ENCODE peak calls at places on chromosome 7, in five cellular contexts. Z is GM12878, S is K562, Y is HepG2, R is upper lobe of left lung. H is an unnamed sample.

GRCh38 chr7:39421251-39421650 is 145.0 kb upstream of the YAE1 start:
- ATAC-seq in Z (no peak), Y (no peak), R (no peak), S (no peak), H (no peak)

GRCh38 chr7:131072505-131073091 is 255.1 kb upstream of the MKLN1 start:
- ATAC-seq in S (peak; percentile 79), Z (peak; percentile 8), Y (no peak), R (peak; percentile 74), H (no peak)

GRCh38 chr7:93232673-93233018 is 480 bp downstream of the VPS50 start:
- ATAC-seq in Y (peak; percentile 50), Z (peak; percentile 9), S (peak; percentile 35), R (no peak), H (no peak)

GRCh38 chr7:83301416-83301815 is 138.7 kb upstream of the PCLO start:
- ATAC-seq in Y (no peak), S (no peak), R (no peak), Z (no peak), H (no peak)

GRCh38 chr7:137933270-137934017 is 68.4 kb downstream of the CREB3L2 start:
- ATAC-seq in R (no peak), S (peak; percentile 73), Z (no peak), Y (no peak), H (peak; percentile 67)

GRCh38 chr7:155731375-155731774 is 80.9 kb downstream of the SHH start:
- ATAC-seq in Y (no peak), R (no peak), Z (no peak), S (no peak), H (no peak)

GRCh38 chr7:112080441-112080840 is 125.8 kb downstream of the DOCK4 start:
- ATAC-seq in S (no peak), Z (peak; percentile 96), Y (no peak), R (peak; percentile 85), H (peak; percentile 68)

GRCh38 chr7:9226500-9226899 is 793.1 kb downstream of the NXPH1 start:
- ATAC-seq in Y (no peak), S (no peak), Z (no peak), R (no peak), H (no peak)

GRCh38 chr7:70761711-70762328 is 370.1 kb upstream of the GALNT17 start:
- ATAC-seq in Y (no peak), Z (peak; percentile 34), S (no peak), R (no peak), H (no peak)

GRCh38 chr7:138308116-138308515 is 151.9 kb upstream of the TRIM24 start:
- ATAC-seq in S (no peak), Z (no peak), R (no peak), Y (no peak), H (no peak)

GRCh38 chr7:69749994-69750393 is 151.7 kb downstream of the AUTS2 start:
- ATAC-seq in S (no peak), Z (peak; percentile 91), Y (no peak), R (no peak), H (no peak)

GRCh38 chr7:25854059-25854458 is 297.9 kb upstream of the NFE2L3 start:
- ATAC-seq in R (no peak), S (no peak), Y (no peak), Z (no peak), H (no peak)

GRCh38 chr7:11620822-11621395 is 211.1 kb downstream of the THSD7A start:
- ATAC-seq in Y (no peak), Z (no peak), S (no peak), R (no peak), H (no peak)
- TF ChIP-seq EP300 in Y (no peak), Z (no peak), S (no peak), R (no peak), H (no peak)

DNA sequence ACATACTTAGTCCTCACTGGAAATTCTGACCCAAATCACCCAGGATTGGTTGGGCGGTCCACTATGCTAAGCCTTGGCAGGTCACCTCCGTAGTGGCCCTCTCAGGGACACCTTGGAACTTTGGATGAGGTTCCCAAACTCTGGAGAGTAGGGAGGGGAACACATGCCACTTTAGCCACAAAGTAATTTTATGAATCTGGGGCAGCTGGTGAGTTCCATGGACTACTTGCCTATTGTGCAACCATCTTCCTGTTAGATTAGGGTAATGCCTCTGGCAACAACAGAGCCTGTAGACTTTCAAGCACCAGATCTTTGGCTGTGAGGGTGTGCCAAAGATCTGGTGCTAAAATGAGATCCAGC is 77.7 kb downstream of the ITGB8 start:
- ATAC-seq in R (peak; percentile 76), Z (no peak), Y (no peak), S (no peak), H (peak; percentile 50)
- TF ChIP-seq POLR2AphosphoS5 in R (peak; percentile 18), Z (no peak), Y (no peak), S (no peak), H (peak; percentile 38)

DNA sequence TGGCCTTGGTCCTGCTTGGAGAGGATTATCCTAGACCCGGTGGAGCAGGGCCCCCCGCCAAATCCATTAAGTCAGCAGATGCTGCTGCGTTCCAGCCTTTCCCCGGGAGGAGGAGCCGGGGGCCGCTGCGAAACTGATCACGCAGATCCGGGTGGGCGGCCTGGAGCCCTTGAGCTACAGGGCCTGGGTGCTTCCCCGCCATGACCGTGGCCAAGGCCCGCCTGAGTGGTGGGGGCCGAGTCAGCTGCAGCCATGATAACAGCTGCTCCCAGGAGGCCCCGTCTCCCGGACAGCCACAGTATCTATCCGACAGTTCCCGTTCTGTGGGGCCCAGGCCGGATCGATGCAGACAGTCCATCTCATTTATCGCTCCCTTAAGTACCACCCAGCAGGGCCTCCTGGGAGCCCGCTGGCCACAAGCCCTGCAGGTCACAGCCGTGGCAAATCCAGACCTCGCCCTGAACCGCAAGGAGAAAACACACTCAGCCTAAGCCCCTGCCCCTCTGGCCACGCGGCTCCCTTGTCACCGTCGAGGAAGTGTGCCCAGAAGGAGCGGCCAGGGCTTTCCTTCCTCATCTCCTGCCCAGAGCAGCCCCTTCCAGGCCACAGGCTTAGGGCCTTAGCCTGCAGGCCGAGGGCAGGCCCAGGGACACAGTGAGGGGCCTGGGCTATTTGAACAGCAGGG is 34.4 kb upstream of the SLC29A4 start:
- ATAC-seq in Z (no peak), S (peak; percentile 82), Y (peak; percentile 68), R (no peak), H (peak; percentile 85)
- H3K27ac ChIP-seq in Z (no peak overlapping the region), S (no peak overlapping the region), Y (no peak overlapping the region), R (no peak overlapping the region), H (peak overlapping the region; percentile 54)

DNA sequence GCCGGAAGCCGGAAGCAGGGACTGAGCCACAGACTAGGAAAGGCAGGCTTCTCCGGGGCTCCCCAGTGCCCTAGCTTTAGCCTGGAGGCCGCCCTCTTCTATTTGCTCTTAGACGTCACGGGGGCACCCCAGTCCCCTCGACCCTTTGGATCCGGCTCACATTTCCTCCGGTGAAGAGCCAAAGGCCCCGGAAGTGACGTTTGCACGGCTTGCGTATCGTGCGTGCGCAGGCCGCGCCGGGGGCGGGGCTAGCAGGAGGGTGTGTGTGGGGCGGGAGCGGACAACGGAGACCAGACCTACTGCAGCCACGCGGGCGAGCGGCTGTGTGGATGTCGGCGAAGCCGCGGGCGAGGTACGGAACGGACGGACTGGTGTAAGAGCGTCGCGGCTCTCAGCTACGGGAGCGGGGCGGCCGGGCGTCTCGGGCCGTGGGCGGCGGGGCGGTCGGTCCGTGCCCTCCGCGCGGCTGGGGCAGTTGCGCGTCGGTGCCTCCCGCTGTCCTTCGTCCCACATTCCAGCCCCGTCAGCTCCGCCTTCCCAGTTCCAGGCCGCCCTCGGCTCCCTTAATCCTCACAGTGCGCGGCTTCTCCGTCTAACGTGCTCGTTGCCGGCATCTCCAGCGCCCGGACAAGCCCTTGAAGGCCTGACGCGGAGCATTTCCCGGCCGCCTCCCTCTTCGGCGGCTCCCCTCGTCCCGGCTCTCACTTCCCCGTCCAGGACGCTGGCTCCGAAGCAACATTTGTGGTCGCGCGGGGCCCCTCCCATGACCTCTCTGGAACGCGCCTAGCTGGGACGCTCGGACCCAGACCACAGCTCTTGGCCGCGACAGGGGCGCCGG is 25.8 kb downstream of the KCTD7 start:
- ATAC-seq in Y (peak; percentile 94), S (peak; percentile 94), Z (peak; percentile 96), R (peak; percentile 98), H (peak; percentile 97)
- TF ChIP-seq EP300 in Y (no peak), S (peak; percentile 37), Z (no peak), R (no peak), H (no peak)

DNA sequence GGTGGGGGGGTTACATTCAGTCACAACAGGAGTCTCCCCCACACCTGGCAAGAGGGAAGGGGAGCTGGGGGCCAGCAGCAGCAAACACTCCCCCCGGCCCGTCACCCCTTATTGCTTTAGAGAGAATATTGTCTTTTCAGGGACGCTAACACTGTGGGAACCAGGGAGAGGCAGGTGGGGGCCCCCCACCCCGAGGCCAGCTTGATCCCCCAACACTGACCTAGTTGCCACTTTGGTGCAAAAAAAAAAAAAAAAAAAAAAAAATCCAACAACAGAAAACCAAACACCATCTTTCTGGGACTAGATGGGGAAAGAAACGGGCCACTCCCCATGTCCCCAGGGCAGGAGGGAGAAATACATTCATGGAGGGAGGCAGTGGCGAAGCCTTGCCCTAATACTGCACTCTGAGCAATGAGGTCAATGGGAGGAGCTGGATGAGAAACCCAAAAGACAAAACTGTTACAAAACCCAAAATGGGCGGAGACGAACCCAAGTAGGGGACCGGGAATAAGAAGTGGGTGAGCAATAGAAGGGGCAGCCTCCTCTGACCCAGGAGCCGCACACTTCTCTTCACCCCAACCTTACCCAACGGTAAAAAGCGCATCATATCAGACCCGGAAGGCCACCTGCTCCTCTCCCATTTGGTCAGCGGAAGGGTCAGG is 6.5 kb downstream of the GNB2 start:
- ATAC-seq in Z (no peak), S (peak; percentile 13), R (no peak), Y (no peak), H (peak; percentile 65)
- TF ChIP-seq POLR2AphosphoS5 in Z (no peak), S (peak; percentile 18), R (no peak), Y (no peak), H (peak; percentile 45)

GRCh38 chr7:107372298-107372697 is 97.6 kb upstream of the GPR22 start:
- ATAC-seq in Z (no peak), Y (no peak), S (no peak), R (no peak), H (no peak)
- H3K27ac ChIP-seq in Z (no peak overlapping the region), Y (no peak overlapping the region), S (no peak overlapping the region), R (no peak overlapping the region), H (no peak overlapping the region)

DNA sequence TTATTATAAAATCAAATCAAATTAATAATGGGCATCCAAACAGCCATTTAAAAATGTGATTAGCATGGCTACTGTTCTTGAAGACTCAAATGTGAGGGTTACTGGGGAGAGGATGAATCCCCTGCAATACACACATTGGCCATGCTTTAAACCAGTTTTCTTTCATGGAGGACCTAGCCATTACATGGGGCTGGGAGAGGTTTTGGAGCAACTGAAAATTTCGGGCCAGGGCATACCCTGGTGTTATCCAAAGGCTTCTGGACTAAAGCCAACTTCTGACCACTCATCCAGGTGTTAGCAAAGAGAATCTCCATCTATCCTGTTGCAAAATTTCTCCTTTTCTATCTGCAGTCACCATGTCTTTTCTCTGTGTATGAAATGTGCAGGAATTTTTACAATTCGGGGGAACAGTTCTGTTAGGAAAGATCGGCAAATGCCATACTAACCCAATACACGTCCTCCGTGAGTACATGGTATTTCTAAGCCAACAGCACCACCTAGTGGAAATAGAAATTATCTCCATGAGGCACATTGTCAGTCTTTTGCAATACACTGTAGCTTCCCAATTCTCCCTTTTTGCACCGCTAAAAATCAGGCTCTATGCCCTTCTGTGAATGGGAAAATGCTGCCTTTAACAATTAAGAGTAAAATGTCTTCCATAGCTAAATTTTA is 47.0 kb upstream of the ZNF107 start:
- ATAC-seq in S (peak; percentile 95), R (no peak), Z (peak; percentile 31), Y (peak; percentile 92), H (peak; percentile 58)
- TF ChIP-seq EP300 in S (no peak), R (no peak), Z (no peak), Y (no peak), H (no peak)